ENCODE peak calls at places on chromosome 1, in six cellular contexts. V, A, Y, O, B and E are unnamed samples.

GRCh38 chr1:207964195-207964966 is 53.5 kb upstream of the CD34 start:
- DNase-seq in V (no peak), A (no peak), Y (no peak), O (no peak), B (no peak), E (no peak)

GRCh38 chr1:165763442-165763841 is 5.2 kb downstream of the TMCO1 start:
- DNase-seq in V (no peak), A (no peak), Y (no peak), O (no peak), B (no peak), E (no peak)

GRCh38 chr1:85339089-85339488 is 62.7 kb upstream of the BCL10 start:
- DNase-seq in V (no peak), A (no peak), Y (no peak), O (no peak), B (peak; percentile 76), E (no peak)

GRCh38 chr1:23751050-23751814 is 8.0 kb downstream of the ELOA start:
- DNase-seq in V (peak; percentile 38), A (peak; percentile 61), Y (no peak), O (peak; percentile 27), B (peak; percentile 57), E (peak; percentile 25)

GRCh38 chr1:183159960-183160359 is 26.1 kb upstream of the LAMC2 start:
- DNase-seq in V (peak; percentile 90), A (peak; percentile 95), Y (no peak), O (peak; percentile 91), B (no peak), E (no peak)

GRCh38 chr1:107529511-107530149 is 388.8 kb downstream of the NTNG1 start:
- DNase-seq in V (peak; percentile 32), A (peak; percentile 46), Y (no peak), O (peak; percentile 19), B (peak; percentile 35), E (no peak)

GRCh38 chr1:107981277-107981676 is 16.3 kb upstream of the VAV3 start:
- DNase-seq in V (no peak), A (no peak), Y (no peak), O (no peak), B (no peak), E (no peak)

GRCh38 chr1:172449585-172450523 is 6.0 kb upstream of the PIGC start:
- DNase-seq in V (peak; percentile 56), A (peak; percentile 85), Y (peak; percentile 13), O (peak; percentile 58), B (peak; percentile 51), E (peak; percentile 33)

GRCh38 chr1:228281631-228282328 is 73.9 kb downstream of the OBSCN start:
- DNase-seq in V (no peak), A (no peak), Y (no peak), O (peak; percentile 4), B (no peak), E (no peak)

GRCh38 chr1:75677443-75677842 is 47.1 kb upstream of the ACADM start:
- DNase-seq in V (no peak), A (no peak), Y (no peak), O (no peak), B (no peak), E (no peak)
- H3K27ac ChIP-seq in V (no peak overlapping the region), A (no peak overlapping the region), Y (peak overlapping the region; percentile 41), O (no peak overlapping the region), B (no peak overlapping the region), E (no peak overlapping the region)

GRCh38 chr1:194159941-194160340 is 973.5 kb upstream of the B3GALT2 start:
- DNase-seq in V (no peak), A (peak; percentile 11), Y (no peak), O (no peak), B (peak; percentile 10), E (no peak)
- H3K4me3 ChIP-seq in V (no peak overlapping the region), A (no peak overlapping the region), Y (no peak overlapping the region), O (no peak overlapping the region), B (no peak overlapping the region), E (no peak overlapping the region)

GRCh38 chr1:198232407-198232806 is 75.6 kb downstream of the NEK7 start:
- DNase-seq in V (no peak), A (no peak), Y (no peak), O (no peak), B (peak; percentile 6), E (no peak)
- H3K27ac ChIP-seq in V (no peak overlapping the region), A (no peak overlapping the region), Y (no peak overlapping the region), O (no peak overlapping the region), B (no peak overlapping the region), E (no peak overlapping the region)

DNA sequence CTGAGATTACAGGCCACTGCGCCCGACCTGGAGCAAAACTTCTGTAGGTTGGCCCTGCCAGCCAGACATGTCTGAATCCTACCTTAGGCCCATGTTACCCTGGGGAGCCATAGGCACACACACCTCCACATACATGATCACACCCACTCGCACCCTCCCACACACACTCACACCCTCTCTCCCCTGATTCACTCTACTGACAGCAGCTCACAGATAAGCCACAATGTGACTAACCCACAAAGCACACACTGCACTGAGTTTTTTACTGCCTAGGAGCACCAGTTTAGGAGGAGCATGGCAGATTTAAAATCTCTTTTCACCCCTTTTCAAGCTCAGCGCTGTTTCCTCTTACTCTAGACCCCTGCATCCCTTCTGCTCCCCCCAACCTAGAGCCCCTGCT is 41.7 kb downstream of the SLC30A1 start:
- DNase-seq in V (no peak), A (no peak), Y (no peak), O (no peak), B (peak; percentile 35), E (no peak)
- H3K4me3 ChIP-seq in V (no peak overlapping the region), A (no peak overlapping the region), Y (no peak overlapping the region), O (no peak overlapping the region), B (no peak overlapping the region), E (no peak overlapping the region)

GRCh38 chr1:161511018-161511755 is 5.9 kb downstream of the FCGR2A start:
- DNase-seq in V (no peak), A (no peak), Y (no peak), O (no peak), B (no peak), E (no peak)
- H3K27ac ChIP-seq in V (no peak overlapping the region), A (no peak overlapping the region), Y (no peak overlapping the region), O (no peak overlapping the region), B (no peak overlapping the region), E (no peak overlapping the region)

GRCh38 chr1:147079400-147080012 is 92.8 kb downstream of the PRKAB2 start:
- DNase-seq in V (no peak), A (no peak), Y (no peak), O (no peak), B (no peak), E (no peak)
- H3K4me3 ChIP-seq in V (no peak overlapping the region), A (no peak overlapping the region), Y (peak overlapping the region; percentile 42), O (no peak overlapping the region), B (no peak overlapping the region), E (peak overlapping the region; percentile 45)

GRCh38 chr1:5992814-5993552 is 758 bp upstream of the NPHP4 start:
- DNase-seq in V (no peak), A (no peak), Y (no peak), O (no peak), B (no peak), E (peak; percentile 12)

GRCh38 chr1:5989731-5990271 is 2.4 kb downstream of the NPHP4 start:
- DNase-seq in V (no peak), A (no peak), Y (no peak), O (no peak), B (no peak), E (no peak)

GRCh38 chr1:5990913-5991783 is 1.1 kb downstream of the NPHP4 start:
- DNase-seq in V (peak; percentile 52), A (no peak), Y (peak; percentile 37), O (peak; percentile 43), B (peak; percentile 21), E (peak; percentile 40)

GRCh38 chr1:5992034-5992813 is at the start of gene NPHP4:
- DNase-seq in V (peak; percentile 100), A (peak; percentile 99), Y (peak; percentile 99), O (peak; percentile 99), B (peak; percentile 100), E (peak; percentile 99)

GRCh38 chr1:5991784-5992033 is 516 bp downstream of the NPHP4 start:
- DNase-seq in V (no peak), A (no peak), Y (no peak), O (peak; percentile 27), B (no peak), E (no peak)
- H3K27ac ChIP-seq in V (peak overlapping the region; percentile 61), A (peak overlapping the region; percentile 95), Y (peak overlapping the region; percentile 98), O (peak overlapping the region; percentile 89), B (peak overlapping the region; percentile 93), E (peak overlapping the region; percentile 94)

GRCh38 chr1:224173523-224173922 is 9.5 kb upstream of the DEGS1 start:
- DNase-seq in V (no peak), A (no peak), Y (no peak), O (no peak), B (no peak), E (no peak)

GRCh38 chr1:224169876-224170275 is 13.2 kb upstream of the DEGS1 start:
- DNase-seq in V (no peak), A (no peak), Y (no peak), O (no peak), B (no peak), E (no peak)

GRCh38 chr1:224172229-224172628 is 10.8 kb upstream of the DEGS1 start:
- DNase-seq in V (no peak), A (no peak), Y (no peak), O (no peak), B (no peak), E (no peak)

GRCh38 chr1:224170748-224171478 is 12.1 kb upstream of the DEGS1 start:
- DNase-seq in V (no peak), A (peak; percentile 42), Y (peak; percentile 36), O (peak; percentile 28), B (no peak), E (peak; percentile 66)

GRCh38 chr1:224168859-224169380 is 14.1 kb upstream of the DEGS1 start:
- DNase-seq in V (peak; percentile 33), A (peak; percentile 55), Y (peak; percentile 38), O (no peak), B (peak; percentile 91), E (no peak)
- H3K4me3 ChIP-seq in V (no peak overlapping the region), A (no peak overlapping the region), Y (no peak overlapping the region), O (no peak overlapping the region), B (no peak overlapping the region), E (no peak overlapping the region)